ENCODE peak calls at places on chromosomes 3 and 15, in seven cellular contexts. S, F, K, O, I, H and Z are unnamed samples. For H3K4me1, the result is how much of the 10 kb centered on the place peaks cover.

GRCh38 chr15:68419301-68420175 is 12.4 kb downstream of the ITGA11 start:
- DNase-seq in S (no peak), F (no peak), K (no peak), O (no peak), I (peak), H (no peak), Z (no peak)

GRCh38 chr3:9111349-9112265 is 137.8 kb downstream of the SRGAP3 start:
- DNase-seq in S (peak), F (no peak), K (no peak), O (no peak), I (no peak), H (no peak), Z (no peak)

GRCh38 chr15:67091073-67091965 is 25.9 kb downstream of the SMAD3 start:
- DNase-seq in S (no peak), F (peak), K (peak), O (peak), I (peak), H (peak), Z (peak)

GRCh38 chr3:58246148-58247051 is 8.8 kb downstream of the ABHD6 start:
- DNase-seq in S (no peak), F (no peak), K (no peak), O (no peak), I (no peak), H (no peak), Z (no peak)

GRCh38 chr15:36887214-36888017 is 212.9 kb downstream of the MEIS2 start:
- DNase-seq in S (peak), F (no peak), K (peak), O (no peak), I (no peak), H (no peak), Z (no peak)

GRCh38 chr3:170523248-170523647 is 62.6 kb downstream of the SLC7A14 start:
- DNase-seq in S (no peak), F (no peak), K (no peak), O (no peak), I (peak), H (no peak), Z (no peak)

GRCh38 chr3:70981252-70981933 is 602.1 kb downstream of the FOXP1 start:
- DNase-seq in S (no peak), F (no peak), K (no peak), O (no peak), I (no peak), H (peak), Z (no peak)

GRCh38 chr3:11389570-11390268 is 117.5 kb downstream of the ATG7 start:
- DNase-seq in S (no peak), F (no peak), K (no peak), O (no peak), I (peak), H (no peak), Z (no peak)

GRCh38 chr15:59741274-59741906 is 52.3 kb upstream of the BNIP2 start:
- DNase-seq in S (peak), F (peak), K (no peak), O (no peak), I (peak), H (no peak), Z (no peak)

DNA sequence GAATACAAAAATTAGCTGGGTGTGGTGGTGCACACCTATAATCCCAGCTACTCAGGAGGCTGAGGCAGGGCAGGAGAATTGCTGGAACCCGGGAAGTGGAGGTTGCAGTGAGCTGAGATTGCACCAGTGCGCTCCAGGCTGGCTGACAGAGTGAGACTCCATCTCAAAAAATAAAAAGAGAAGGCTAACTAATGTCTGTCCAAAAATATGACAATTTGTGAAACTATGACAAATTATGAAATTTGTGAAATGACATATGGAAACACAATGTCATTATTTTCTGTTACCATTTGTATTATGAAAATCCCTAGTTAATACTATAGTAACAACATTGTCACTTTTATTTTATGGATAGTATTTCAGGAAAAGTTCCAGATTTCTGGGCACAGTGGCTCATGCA is 1306.3 kb upstream of the EPHA6 start:
- DNase-seq in S (no peak), F (no peak), K (no peak), O (no peak), I (no peak), H (no peak), Z (no peak)
- H3K4me1 ChIP-seq in S (under half), F (under half), K (under half), O (under half), I (under half), H (under half), Z (under half)

GRCh38 chr3:196492080-196492479 is 11.5 kb downstream of the RNF168 start:
- DNase-seq in S (no peak), F (no peak), K (no peak), O (no peak), I (no peak), H (no peak), Z (no peak)
- H3K4me1 ChIP-seq in S (under half), F (under half), K (under half), O (under half), I (under half), H (under half), Z (under half)

DNA sequence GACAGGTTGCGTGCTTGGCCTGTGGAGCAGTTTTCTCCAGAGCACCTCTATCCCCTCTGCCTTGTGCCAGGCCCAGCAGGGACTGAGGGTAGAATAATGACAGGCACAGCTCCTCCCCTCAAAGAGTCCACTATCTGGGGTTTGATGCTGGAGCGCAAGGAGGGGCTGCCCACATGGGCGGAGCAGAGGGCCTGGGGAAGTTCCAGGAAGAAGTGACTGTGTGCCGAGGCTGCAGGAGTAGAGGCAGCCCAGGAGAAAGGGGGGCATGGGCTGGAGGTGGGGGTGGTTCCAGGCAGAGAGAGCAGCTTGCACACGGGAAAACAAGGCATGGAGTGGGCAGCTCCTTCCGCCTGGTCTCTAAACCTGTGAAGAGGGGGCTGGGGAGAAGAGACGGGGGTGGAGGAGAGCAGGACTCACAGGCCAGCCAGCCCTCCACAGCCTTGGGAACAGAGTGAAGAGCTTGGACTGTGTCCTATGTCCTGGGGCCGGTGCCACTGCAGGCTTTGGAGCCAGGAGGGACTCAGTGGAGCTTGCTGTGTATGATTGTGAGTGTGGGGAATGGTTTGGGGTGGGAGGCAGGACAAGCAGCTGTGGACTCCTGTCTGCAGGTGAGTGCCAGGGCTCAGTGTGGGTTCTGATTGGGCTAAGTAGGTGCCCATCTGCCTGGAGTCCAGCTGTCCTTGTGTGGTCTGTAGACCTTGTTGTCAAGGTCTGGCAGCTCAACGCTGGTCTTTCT is 48.1 kb downstream of the APBA2 start:
- DNase-seq in S (no peak), F (no peak), K (no peak), O (no peak), I (no peak), H (no peak), Z (no peak)
- H3K4me1 ChIP-seq in S (under half), F (under half), K (under half), O (under half), I (under half), H (under half), Z (under half)

DNA sequence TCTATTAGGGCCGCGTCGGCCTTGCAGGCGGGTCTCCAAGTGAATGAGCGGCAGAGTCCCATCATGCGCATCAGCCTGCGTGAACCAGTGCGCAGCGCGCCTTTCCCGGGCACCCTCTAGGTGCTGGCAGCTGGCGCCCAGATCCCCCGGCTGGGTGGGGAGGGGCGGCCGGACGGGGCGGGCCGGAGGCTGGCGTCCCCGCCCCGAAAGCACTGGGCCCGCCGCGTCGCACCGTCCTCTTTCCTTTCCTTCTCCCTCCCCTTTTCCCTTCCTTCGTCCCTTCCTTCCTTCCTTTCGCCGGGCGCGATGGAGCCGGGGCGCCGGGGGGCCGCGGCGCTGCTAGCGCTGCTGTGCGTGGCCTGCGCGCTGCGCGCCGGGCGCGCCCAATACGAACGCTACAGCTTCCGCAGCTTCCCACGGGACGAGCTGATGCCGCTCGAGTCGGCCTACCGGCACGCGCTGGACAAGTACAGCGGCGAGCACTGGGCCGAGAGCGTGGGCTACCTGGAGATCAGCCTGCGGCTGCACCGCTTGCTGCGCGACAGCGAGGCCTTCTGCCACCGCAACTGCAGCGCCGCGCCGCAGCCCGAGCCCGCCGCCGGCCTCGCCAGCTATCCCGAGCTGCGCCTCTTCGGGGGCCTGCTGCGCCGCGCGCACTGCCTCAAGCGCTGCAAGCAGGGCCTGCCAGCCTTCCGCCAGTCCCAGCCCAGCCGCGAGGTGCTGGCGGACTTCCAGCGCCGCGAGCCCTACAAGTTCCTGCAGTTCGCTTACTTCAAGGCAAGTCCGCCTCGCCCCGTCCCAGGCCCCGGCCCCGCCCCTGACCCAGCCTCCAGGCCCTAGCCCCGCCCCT is at the start of gene CRTAP:
- DNase-seq in S (peak), F (peak), K (peak), O (peak), I (peak), H (peak), Z (peak)
- H3K4me1 ChIP-seq in S (under half), F (under half), K (under half), O (under half), I (under half), H (under half), Z (under half)

DNA sequence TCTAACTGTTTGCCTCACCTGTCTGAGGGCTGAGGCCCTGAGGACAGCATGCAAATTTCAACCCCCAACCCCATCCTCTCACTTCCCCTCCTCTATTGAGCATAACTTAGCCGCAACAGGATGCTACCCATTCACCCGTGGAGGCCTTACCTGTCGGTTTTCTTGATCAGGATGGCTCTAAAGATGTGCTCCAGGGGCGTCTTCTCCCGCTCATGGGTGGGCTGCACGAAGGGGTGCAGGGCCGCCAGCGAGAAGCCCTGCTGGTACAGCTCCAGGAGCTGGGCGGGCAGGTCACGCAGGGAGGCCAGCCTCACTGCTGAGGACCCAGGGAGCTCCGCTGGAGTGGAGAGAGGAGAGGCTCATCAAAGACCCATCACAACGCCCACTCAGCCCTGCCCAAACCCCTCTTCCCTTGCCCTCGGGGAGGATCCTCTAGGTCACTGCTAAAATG is 79.8 kb downstream of the RFTN1 start:
- DNase-seq in S (peak), F (no peak), K (no peak), O (no peak), I (no peak), H (no peak), Z (no peak)
- H3K4me1 ChIP-seq in S (under half), F (under half), K (under half), O (under half), I (under half), H (under half), Z (under half)

GRCh38 chr3:152385761-152386160 is 117.0 kb downstream of the MBNL1 start:
- DNase-seq in S (peak), F (no peak), K (no peak), O (no peak), I (peak), H (no peak), Z (no peak)
- H3K4me1 ChIP-seq in S (under half), F (under half), K (half or more), O (half or more), I (under half), H (half or more), Z (under half)

DNA sequence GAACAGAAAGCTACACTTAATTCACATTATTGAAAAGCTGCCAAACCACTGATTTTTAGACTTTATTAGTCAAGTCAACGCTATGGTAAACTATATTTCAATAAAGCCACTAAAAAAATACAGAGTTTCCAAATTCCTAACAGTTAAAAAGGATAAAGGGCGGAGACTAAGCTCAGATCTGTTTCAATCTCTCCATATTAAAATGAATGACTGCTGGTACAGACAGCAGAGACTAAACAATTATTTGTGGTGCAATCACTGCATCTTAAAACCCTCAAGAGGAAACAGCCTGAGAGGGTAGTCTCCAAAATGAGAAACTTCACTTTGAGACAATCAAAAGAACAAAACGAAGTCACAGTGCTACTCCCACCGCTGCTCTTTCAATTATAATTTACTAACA is 1.3 kb downstream of the UBP1 start:
- DNase-seq in S (no peak), F (peak), K (no peak), O (no peak), I (peak), H (no peak), Z (no peak)
- H3K4me1 ChIP-seq in S (under half), F (under half), K (half or more), O (half or more), I (under half), H (under half), Z (under half)

GRCh38 chr3:152319256-152319655 is 50.5 kb downstream of the MBNL1 start:
- DNase-seq in S (no peak), F (no peak), K (no peak), O (no peak), I (no peak), H (no peak), Z (no peak)
- H3K4me1 ChIP-seq in S (under half), F (under half), K (under half), O (half or more), I (under half), H (under half), Z (half or more)

DNA sequence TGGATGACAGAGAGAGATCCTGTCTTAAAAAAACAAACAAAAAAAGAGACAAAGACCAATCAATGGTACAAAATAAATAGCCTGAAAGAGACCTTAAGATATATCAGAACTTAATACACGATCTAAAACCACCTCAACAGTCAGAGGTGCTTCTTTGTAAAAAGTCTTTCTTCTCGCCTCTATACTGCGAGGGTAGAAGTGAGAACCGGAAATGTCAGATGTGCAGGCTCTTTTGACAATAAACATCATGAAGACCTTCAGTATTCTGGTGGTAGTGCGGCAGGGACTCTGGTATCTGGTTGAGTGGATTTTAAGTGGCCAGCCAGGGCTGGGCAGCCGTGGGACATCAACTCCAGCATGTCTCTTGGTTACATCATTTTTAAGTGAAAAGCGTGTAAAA is 30.0 kb downstream of the RUBCN start:
- DNase-seq in S (no peak), F (no peak), K (no peak), O (no peak), I (no peak), H (no peak), Z (no peak)
- H3K4me1 ChIP-seq in S (under half), F (under half), K (under half), O (under half), I (under half), H (under half), Z (under half)